ENCODE peak calls at places on chromosomes 7 and 10, in six cellular contexts. Z, X, B, Q, L and I are unnamed samples.
A peak's percentile ranks its signal among the peaks of the same experiment; 100 is the strongest.

GRCh38 chr10:110052911-110053310 is 45.1 kb downstream of the ADD3 start:
- DNase-seq in Q (no peak), B (no peak), Z (no peak), X (no peak), L (no peak), I (no peak)

GRCh38 chr7:92763636-92764423 is 72.5 kb downstream of the CDK6 start:
- DNase-seq in Q (peak; percentile 11), X (no peak), B (no peak), L (no peak), Z (peak; percentile 51), I (peak; percentile 5)

GRCh38 chr10:103637855-103638561 is 144.5 kb downstream of the NEURL1 start:
- DNase-seq in X (no peak), L (no peak), Z (peak; percentile 83), Q (no peak), B (no peak), I (no peak)

GRCh38 chr7:156778201-156778600 is 114.8 kb downstream of the LMBR1 start:
- DNase-seq in X (no peak), Z (peak; percentile 8), L (no peak), Q (no peak), B (no peak), I (no peak)

GRCh38 chr7:1290262-1291039 is 57.8 kb downstream of the UNCX start:
- DNase-seq in Q (peak; percentile 21), Z (peak; percentile 39), L (no peak), X (no peak), B (peak; percentile 49), I (peak; percentile 32)

GRCh38 chr10:122051609-122052385 is 62.8 kb downstream of the TACC2 start:
- DNase-seq in Z (peak; percentile 73), Q (no peak), L (no peak), B (no peak), X (no peak), I (peak; percentile 3)

GRCh38 chr7:43308913-43309789 is 196.7 kb downstream of the HECW1 start:
- DNase-seq in Z (no peak), X (no peak), Q (no peak), B (no peak), L (no peak), I (no peak)

GRCh38 chr7:96921771-96922170 is 83.6 kb upstream of the DLX6 start:
- DNase-seq in B (no peak), X (no peak), Q (no peak), Z (no peak), L (no peak), I (no peak)

GRCh38 chr7:92135490-92135889 is 1.2 kb upstream of the CYP51A1 start:
- DNase-seq in B (no peak), X (no peak), Z (peak; percentile 39), L (no peak), Q (no peak), I (no peak)

GRCh38 chr7:64868469-64868868 is 34.6 kb upstream of the ZNF273 start:
- DNase-seq in Z (no peak), X (peak; percentile 15), Q (no peak), B (no peak), L (no peak), I (no peak)

GRCh38 chr10:132623996-132624846 is 86.6 kb downstream of the INPP5A start:
- DNase-seq in Z (no peak), X (no peak), B (no peak), Q (no peak), L (no peak), I (no peak)

GRCh38 chr7:98754041-98754479 is 115.8 kb downstream of the TMEM130 start:
- DNase-seq in B (peak; percentile 86), Q (peak; percentile 22), L (no peak), Z (no peak), X (peak; percentile 63), I (peak; percentile 53)

GRCh38 chr10:30691601-30692015 is 62.1 kb upstream of the LYZL2 start:
- DNase-seq in L (no peak), Q (no peak), X (no peak), B (no peak), Z (no peak), I (no peak)

GRCh38 chr7:68107968-68108367 is 1111.3 kb downstream of the TYW1 start:
- DNase-seq in X (no peak), B (no peak), Q (no peak), Z (no peak), L (no peak), I (no peak)

GRCh38 chr7:124443762-124444161 is 321.8 kb downstream of the GPR37 start:
- DNase-seq in Q (no peak), X (no peak), Z (no peak), L (no peak), B (no peak), I (no peak)

GRCh38 chr10:125076121-125076825 is 84.1 kb downstream of the CTBP2 start:
- DNase-seq in Q (no peak), X (no peak), B (no peak), L (no peak), Z (no peak), I (no peak)

GRCh38 chr10:4083509-4084003 is 298.5 kb upstream of the KLF6 start:
- DNase-seq in L (no peak), X (no peak), Q (no peak), B (no peak), Z (peak; percentile 58), I (no peak)

GRCh38 chr7:139575338-139575680 is 51.8 kb downstream of the CLEC2L start:
- DNase-seq in Z (no peak), X (no peak), B (no peak), Q (no peak), L (no peak), I (no peak)

GRCh38 chr7:47811632-47812380 is 136.5 kb downstream of the PKD1L1 start:
- DNase-seq in Q (no peak), X (no peak), Z (no peak), B (no peak), L (no peak), I (no peak)

GRCh38 chr10:33116293-33116697 is 158.3 kb upstream of the ITGB1 start:
- DNase-seq in X (peak; percentile 40), Z (peak; percentile 78), L (no peak), Q (no peak), B (no peak), I (peak; percentile 1)

GRCh38 chr7:121442845-121443244 is 46.7 kb upstream of the FAM3C start:
- DNase-seq in X (no peak), Z (no peak), B (no peak), L (no peak), Q (no peak), I (no peak)

GRCh38 chr10:132326925-132327324 is 5.1 kb upstream of the LRRC27 start:
- DNase-seq in Q (no peak), B (no peak), X (no peak), Z (no peak), L (no peak), I (no peak)

GRCh38 chr10:33804534-33804933 is 470.1 kb upstream of the NRP1 start:
- DNase-seq in Q (no peak), B (no peak), Z (peak; percentile 64), L (no peak), X (no peak), I (no peak)

GRCh38 chr10:78729366-78729765 is 339.4 kb upstream of the ZMIZ1 start:
- DNase-seq in L (no peak), X (no peak), B (no peak), Z (no peak), Q (no peak), I (no peak)

GRCh38 chr7:147513451-147513850 is 1077.1 kb upstream of the C7orf33 start:
- DNase-seq in Z (peak; percentile 5), B (no peak), X (peak; percentile 40), L (no peak), Q (peak; percentile 12), I (no peak)

GRCh38 chr10:114684085-114684821 is 26.2 kb upstream of the ABLIM1 start:
- DNase-seq in Z (peak; percentile 46), X (no peak), L (no peak), B (no peak), Q (no peak), I (no peak)